ENCODE peak calls at places on chromosomes 11 and 22, in ten cellular contexts. V, Q, D, C, H, Y, S, L, K and G are unnamed samples.
A peak's percentile ranks its signal among the peaks of the same experiment; 100 is the strongest.

GRCh38 chr11:71252782-71253730 is 679 bp upstream of the SHANK2 start:
- DNase-seq in V (no peak), Q (no peak), D (peak; percentile 33), C (no peak), H (no peak), Y (no peak), S (peak; percentile 83), L (no peak), K (no peak), G (peak; percentile 66)

GRCh38 chr22:46518542-46519325 is 18.7 kb downstream of the CELSR1 start:
- DNase-seq in V (no peak), Q (no peak), D (no peak), C (no peak), H (no peak), Y (no peak), S (no peak), L (no peak), K (no peak), G (no peak)

GRCh38 chr11:41461057-41461681 is 1.7 kb upstream of the LRRC4C start:
- DNase-seq in V (no peak), Q (no peak), D (no peak), C (peak; percentile 8), H (no peak), Y (no peak), S (peak; percentile 11), L (no peak), K (no peak), G (no peak)

GRCh38 chr11:122478986-122479385 is 176.5 kb upstream of the UBASH3B start:
- DNase-seq in V (no peak), Q (no peak), D (no peak), C (no peak), H (no peak), Y (no peak), S (no peak), L (no peak), K (no peak), G (no peak)

GRCh38 chr11:68690671-68691401 is 6.5 kb downstream of the GAL start:
- DNase-seq in V (no peak), Q (no peak), D (no peak), C (no peak), H (no peak), Y (no peak), S (no peak), L (peak; percentile 17), K (no peak), G (no peak)

GRCh38 chr11:2525166-2525861 is 80.5 kb downstream of the KCNQ1 start:
- DNase-seq in V (peak; percentile 2), Q (peak; percentile 49), D (no peak), C (no peak), H (no peak), Y (no peak), S (no peak), L (peak; percentile 12), K (peak; percentile 22), G (peak; percentile 89)

GRCh38 chr22:46984751-46985506 is 222.5 kb downstream of the TBC1D22A start:
- DNase-seq in V (no peak), Q (no peak), D (no peak), C (no peak), H (no peak), Y (no peak), S (no peak), L (no peak), K (no peak), G (no peak)

GRCh38 chr11:61041755-61042518 is 60.4 kb upstream of the CD5 start:
- DNase-seq in V (no peak), Q (no peak), D (peak; percentile 44), C (no peak), H (peak; percentile 21), Y (no peak), S (peak; percentile 10), L (peak; percentile 82), K (no peak), G (no peak)

GRCh38 chr22:39308614-39309363 is 10.6 kb downstream of the RPL3 start:
- DNase-seq in V (peak; percentile 63), Q (peak; percentile 88), D (no peak), C (no peak), H (no peak), Y (no peak), S (peak; percentile 78), L (no peak), K (peak; percentile 70), G (no peak)

GRCh38 chr11:122642971-122643370 is 12.6 kb upstream of the UBASH3B start:
- DNase-seq in V (no peak), Q (no peak), D (no peak), C (no peak), H (no peak), Y (no peak), S (peak; percentile 88), L (no peak), K (no peak), G (no peak)

GRCh38 chr22:23500508-23501208 is 79.4 kb downstream of the IGLL1 start:
- DNase-seq in V (no peak), Q (no peak), D (no peak), C (no peak), H (no peak), Y (no peak), S (no peak), L (no peak), K (no peak), G (no peak)

GRCh38 chr11:36041988-36042606 is 98.2 kb downstream of the LDLRAD3 start:
- DNase-seq in V (no peak), Q (no peak), D (no peak), C (no peak), H (no peak), Y (no peak), S (peak; percentile 8), L (no peak), K (no peak), G (no peak)

GRCh38 chr11:102279641-102280170 is 37.6 kb upstream of the BIRC3 start:
- DNase-seq in V (no peak), Q (peak; percentile 30), D (peak; percentile 52), C (no peak), H (no peak), Y (no peak), S (peak; percentile 9), L (no peak), K (no peak), G (no peak)

GRCh38 chr11:46896719-46897406 is 21.5 kb downstream of the LRP4 start:
- DNase-seq in V (no peak), Q (no peak), D (no peak), C (no peak), H (no peak), Y (no peak), S (peak; percentile 68), L (no peak), K (no peak), G (no peak)

GRCh38 chr11:111913031-111913861 is 712 bp downstream of the HSPB2 start:
- DNase-seq in V (peak; percentile 43), Q (no peak), D (no peak), C (peak; percentile 37), H (no peak), Y (no peak), S (no peak), L (no peak), K (peak; percentile 64), G (no peak)

GRCh38 chr22:46056169-46057041 is 79.4 kb upstream of the WNT7B start:
- DNase-seq in V (peak; percentile 48), Q (peak; percentile 58), D (peak; percentile 38), C (no peak), H (no peak), Y (no peak), S (no peak), L (no peak), K (peak; percentile 66), G (no peak)

GRCh38 chr22:48579035-48579914 is 1248.4 kb downstream of the BRD1 start:
- DNase-seq in V (no peak), Q (no peak), D (no peak), C (no peak), H (no peak), Y (no peak), S (no peak), L (no peak), K (peak; percentile 6), G (no peak)

GRCh38 chr11:44559207-44559943 is 6.1 kb upstream of the CD82 start:
- DNase-seq in V (no peak), Q (no peak), D (no peak), C (no peak), H (peak; percentile 44), Y (no peak), S (no peak), L (peak; percentile 62), K (no peak), G (no peak)

GRCh38 chr11:44555031-44555800 is 10.2 kb upstream of the CD82 start:
- DNase-seq in V (no peak), Q (no peak), D (no peak), C (no peak), H (no peak), Y (no peak), S (no peak), L (no peak), K (no peak), G (no peak)

GRCh38 chr11:44557464-44557863 is 8.0 kb upstream of the CD82 start:
- DNase-seq in V (no peak), Q (no peak), D (no peak), C (no peak), H (no peak), Y (no peak), S (no peak), L (peak; percentile 39), K (no peak), G (no peak)

GRCh38 chr11:44561275-44561781 is 4.1 kb upstream of the CD82 start:
- DNase-seq in V (no peak), Q (peak; percentile 68), D (no peak), C (no peak), H (no peak), Y (no peak), S (no peak), L (no peak), K (no peak), G (peak; percentile 31)

GRCh38 chr11:44556735-44557409 is 8.6 kb upstream of the CD82 start:
- DNase-seq in V (peak; percentile 43), Q (peak; percentile 83), D (peak; percentile 77), C (no peak), H (no peak), Y (no peak), S (peak; percentile 64), L (peak; percentile 75), K (peak; percentile 68), G (peak; percentile 70)
- H3K4me3 ChIP-seq in V (no peak overlapping the region), Q (no peak overlapping the region), D (no peak overlapping the region), C (no peak overlapping the region), H (no peak overlapping the region), Y (no peak overlapping the region), S (no peak overlapping the region), L (no peak overlapping the region), K (no peak overlapping the region), G (no peak overlapping the region)

GRCh38 chr11:58977470-58977869 is 38.2 kb downstream of the GLYATL1 start:
- DNase-seq in V (no peak), Q (no peak), D (no peak), C (no peak), H (no peak), Y (no peak), S (no peak), L (no peak), K (no peak), G (no peak)
- TF ChIP-seq CTCF in V (no peak), Q (no peak), D (no peak), C (no peak), H (no peak), Y (no peak), S (no peak), L (no peak), K (no peak), G (no peak)

GRCh38 chr11:10309163-10310093 is 4.6 kb downstream of the ADM start:
- DNase-seq in V (peak; percentile 94), Q (peak; percentile 88), D (peak; percentile 49), C (peak; percentile 42), H (no peak), Y (no peak), S (peak; percentile 82), L (no peak), K (peak; percentile 70), G (peak; percentile 91)
- TF ChIP-seq POLR2A in V (no peak), Q (no peak), D (no peak), C (no peak), H (peak; percentile 60), Y (no peak), S (no peak), L (no peak), K (no peak), G (no peak)

GRCh38 chr11:33388793-33389525 is 131.8 kb downstream of the HIPK3 start:
- DNase-seq in V (no peak), Q (no peak), D (no peak), C (no peak), H (no peak), Y (no peak), S (no peak), L (peak; percentile 29), K (no peak), G (no peak)
- H3K4me3 ChIP-seq in V (no peak overlapping the region), Q (no peak overlapping the region), D (no peak overlapping the region), C (no peak overlapping the region), H (no peak overlapping the region), Y (no peak overlapping the region), S (no peak overlapping the region), L (no peak overlapping the region), K (no peak overlapping the region), G (no peak overlapping the region)